ENCODE peak calls at places on chromosomes 12 and 14, in nine cellular contexts. One of them, this sample, is unnamed.

GRCh38 chr14:69034612-69035262 is 55.6 kb upstream of the ACTN1 start:
- DNase-seq in stomach: no peak
- DNase-seq in HepG2: no peak
- DNase-seq in spleen: no peak
- DNase-seq in HCT116: no peak
- DNase-seq in upper lobe of left lung: no peak
- DNase-seq in suprapubic skin: no peak
- DNase-seq in breast epithelium: no peak
- DNase-seq in Panc1: no peak
- DNase-seq in this sample: no peak

GRCh38 chr14:87108726-87109125 is 884.3 kb downstream of the GALC start:
- DNase-seq in upper lobe of left lung: no peak
- DNase-seq in HepG2: no peak
- DNase-seq in stomach: no peak
- DNase-seq in suprapubic skin: no peak
- DNase-seq in Panc1: no peak
- DNase-seq in breast epithelium: no peak
- DNase-seq in spleen: no peak
- DNase-seq in HCT116: no peak
- DNase-seq in this sample: no peak

GRCh38 chr14:21093769-21094681 is 4.4 kb downstream of the ZNF219 start:
- DNase-seq in suprapubic skin: no peak
- DNase-seq in spleen: no peak
- DNase-seq in HepG2: no peak
- DNase-seq in HCT116: no peak
- DNase-seq in stomach: no peak
- DNase-seq in Panc1: no peak
- DNase-seq in upper lobe of left lung: no peak
- DNase-seq in breast epithelium: no peak
- DNase-seq in this sample: no peak

GRCh38 chr12:91183565-91183964 is 948 bp upstream of the DCN start:
- DNase-seq in breast epithelium: no peak
- DNase-seq in HCT116: no peak
- DNase-seq in spleen: no peak
- DNase-seq in suprapubic skin: no peak
- DNase-seq in stomach: no peak
- DNase-seq in Panc1: no peak
- DNase-seq in HepG2: no peak
- DNase-seq in upper lobe of left lung: no peak
- DNase-seq in this sample: no peak

GRCh38 chr12:130953783-130954543 is at the start of gene ADGRD1:
- DNase-seq in HepG2: no peak
- DNase-seq in spleen: no peak
- DNase-seq in upper lobe of left lung: peak; percentile 81
- DNase-seq in Panc1: no peak
- DNase-seq in HCT116: no peak
- DNase-seq in suprapubic skin: no peak
- DNase-seq in stomach: peak; percentile 49
- DNase-seq in breast epithelium: no peak
- DNase-seq in this sample: peak; percentile 93

GRCh38 chr12:47054659-47055058 is 24.8 kb upstream of the PCED1B start:
- DNase-seq in upper lobe of left lung: no peak
- DNase-seq in HepG2: no peak
- DNase-seq in stomach: no peak
- DNase-seq in suprapubic skin: no peak
- DNase-seq in HCT116: no peak
- DNase-seq in spleen: no peak
- DNase-seq in breast epithelium: no peak
- DNase-seq in Panc1: no peak
- DNase-seq in this sample: no peak

GRCh38 chr14:80055912-80056801 is 155.1 kb downstream of the DIO2 start:
- DNase-seq in Panc1: peak; percentile 18
- DNase-seq in stomach: peak; percentile 27
- DNase-seq in suprapubic skin: no peak
- DNase-seq in upper lobe of left lung: no peak
- DNase-seq in HepG2: peak; percentile 16
- DNase-seq in spleen: no peak
- DNase-seq in HCT116: no peak
- DNase-seq in breast epithelium: no peak
- DNase-seq in this sample: no peak

GRCh38 chr14:81323621-81324400 is 76.3 kb downstream of the STON2 start:
- DNase-seq in stomach: peak; percentile 59
- DNase-seq in HCT116: peak; percentile 36
- DNase-seq in Panc1: no peak
- DNase-seq in HepG2: no peak
- DNase-seq in suprapubic skin: no peak
- DNase-seq in spleen: no peak
- DNase-seq in breast epithelium: peak; percentile 54
- DNase-seq in upper lobe of left lung: peak; percentile 70
- DNase-seq in this sample: no peak

GRCh38 chr14:74792249-74793039 is 29.3 kb downstream of the YLPM1 start:
- DNase-seq in Panc1: no peak
- DNase-seq in suprapubic skin: no peak
- DNase-seq in spleen: no peak
- DNase-seq in HepG2: no peak
- DNase-seq in upper lobe of left lung: no peak
- DNase-seq in stomach: no peak
- DNase-seq in HCT116: no peak
- DNase-seq in breast epithelium: no peak
- DNase-seq in this sample: no peak

GRCh38 chr14:36773136-36773540 is 111.5 kb downstream of the PAX9 start:
- DNase-seq in stomach: no peak
- DNase-seq in Panc1: no peak
- DNase-seq in upper lobe of left lung: no peak
- DNase-seq in suprapubic skin: no peak
- DNase-seq in HCT116: peak; percentile 33
- DNase-seq in breast epithelium: no peak
- DNase-seq in spleen: no peak
- DNase-seq in HepG2: peak; percentile 51
- DNase-seq in this sample: no peak

GRCh38 chr14:78104655-78105054 is 65.5 kb upstream of the NRXN3 start:
- DNase-seq in upper lobe of left lung: no peak
- DNase-seq in HepG2: no peak
- DNase-seq in Panc1: no peak
- DNase-seq in suprapubic skin: no peak
- DNase-seq in spleen: no peak
- DNase-seq in stomach: no peak
- DNase-seq in breast epithelium: no peak
- DNase-seq in HCT116: no peak
- DNase-seq in this sample: no peak

GRCh38 chr14:104253901-104254353 is 115.5 kb downstream of the KIF26A start:
- DNase-seq in Panc1: no peak
- DNase-seq in spleen: no peak
- DNase-seq in HCT116: no peak
- DNase-seq in breast epithelium: no peak
- DNase-seq in stomach: no peak
- DNase-seq in HepG2: no peak
- DNase-seq in upper lobe of left lung: no peak
- DNase-seq in suprapubic skin: peak; percentile 50
- DNase-seq in this sample: no peak

GRCh38 chr12:32435921-32436710 is 36.8 kb downstream of the FGD4 start:
- DNase-seq in breast epithelium: no peak
- DNase-seq in spleen: no peak
- DNase-seq in HepG2: no peak
- DNase-seq in suprapubic skin: no peak
- DNase-seq in HCT116: no peak
- DNase-seq in Panc1: no peak
- DNase-seq in stomach: no peak
- DNase-seq in upper lobe of left lung: no peak
- DNase-seq in this sample: no peak

GRCh38 chr12:120229071-120229582 is 28.2 kb upstream of the RPLP0 start:
- DNase-seq in HCT116: no peak
- DNase-seq in stomach: no peak
- DNase-seq in breast epithelium: no peak
- DNase-seq in suprapubic skin: peak; percentile 82
- DNase-seq in upper lobe of left lung: no peak
- DNase-seq in HepG2: peak; percentile 67
- DNase-seq in spleen: no peak
- DNase-seq in Panc1: no peak
- DNase-seq in this sample: peak; percentile 79

GRCh38 chr12:61490732-61491498 is 769.3 kb upstream of the USP15 start:
- DNase-seq in breast epithelium: no peak
- DNase-seq in upper lobe of left lung: no peak
- DNase-seq in HepG2: no peak
- DNase-seq in Panc1: no peak
- DNase-seq in spleen: no peak
- DNase-seq in HCT116: no peak
- DNase-seq in suprapubic skin: no peak
- DNase-seq in stomach: no peak
- DNase-seq in this sample: no peak

GRCh38 chr12:57299514-57300016 is 48.6 kb upstream of the STAC3 start:
- DNase-seq in spleen: no peak
- DNase-seq in HCT116: no peak
- DNase-seq in HepG2: no peak
- DNase-seq in stomach: no peak
- DNase-seq in upper lobe of left lung: no peak
- DNase-seq in breast epithelium: no peak
- DNase-seq in Panc1: no peak
- DNase-seq in suprapubic skin: no peak
- DNase-seq in this sample: no peak

GRCh38 chr12:6312529-6313325 is 2.2 kb downstream of the PLEKHG6 start:
- DNase-seq in spleen: no peak
- DNase-seq in Panc1: no peak
- DNase-seq in upper lobe of left lung: peak; percentile 61
- DNase-seq in breast epithelium: peak; percentile 81
- DNase-seq in stomach: peak; percentile 84
- DNase-seq in HCT116: no peak
- DNase-seq in HepG2: no peak
- DNase-seq in suprapubic skin: no peak
- DNase-seq in this sample: peak; percentile 68

GRCh38 chr14:47332939-47333338 is 342.5 kb downstream of the MDGA2 start:
- DNase-seq in upper lobe of left lung: no peak
- DNase-seq in spleen: no peak
- DNase-seq in suprapubic skin: no peak
- DNase-seq in Panc1: no peak
- DNase-seq in breast epithelium: no peak
- DNase-seq in stomach: no peak
- DNase-seq in HCT116: no peak
- DNase-seq in HepG2: no peak
- DNase-seq in this sample: no peak
- TF ChIP-seq CTCF in upper lobe of left lung: no peak
- TF ChIP-seq CTCF in spleen: no peak
- TF ChIP-seq CTCF in suprapubic skin: no peak
- TF ChIP-seq CTCF in Panc1: no peak
- TF ChIP-seq CTCF in breast epithelium: no peak
- TF ChIP-seq CTCF in stomach: no peak
- TF ChIP-seq CTCF in HCT116: no peak
- TF ChIP-seq CTCF in HepG2: no peak
- TF ChIP-seq CTCF in this sample: no peak

DNA sequence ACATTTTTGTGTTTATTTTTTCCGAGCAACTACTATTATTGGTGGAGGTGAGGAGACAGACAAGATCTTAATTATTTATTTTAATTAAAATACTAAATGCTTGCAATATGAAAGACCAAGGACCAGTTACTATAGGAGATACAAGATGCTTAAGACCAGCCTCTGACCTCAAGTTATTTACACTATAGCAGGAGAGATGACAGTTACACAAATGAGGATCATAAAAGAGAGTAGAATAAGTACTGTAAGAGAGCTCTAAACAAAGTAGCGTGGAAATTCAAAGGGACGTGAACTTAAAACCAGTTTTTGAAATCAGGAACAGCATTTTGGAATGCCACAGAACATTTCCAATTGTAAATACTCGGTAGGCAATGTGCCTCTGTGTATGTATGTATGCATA is 128.0 kb upstream of the ATF1 start:
- DNase-seq in HepG2: no peak
- DNase-seq in HCT116: no peak
- DNase-seq in stomach: no peak
- DNase-seq in breast epithelium: no peak
- DNase-seq in Panc1: no peak
- DNase-seq in upper lobe of left lung: no peak
- DNase-seq in suprapubic skin: no peak
- DNase-seq in spleen: no peak
- DNase-seq in this sample: no peak
- H3K4me3 ChIP-seq in HepG2: no peak overlapping the region
- H3K4me3 ChIP-seq in HCT116: no peak overlapping the region
- H3K4me3 ChIP-seq in stomach: no peak overlapping the region
- H3K4me3 ChIP-seq in breast epithelium: no peak overlapping the region
- H3K4me3 ChIP-seq in Panc1: no peak overlapping the region
- H3K4me3 ChIP-seq in upper lobe of left lung: no peak overlapping the region
- H3K4me3 ChIP-seq in suprapubic skin: no peak overlapping the region
- H3K4me3 ChIP-seq in spleen: no peak overlapping the region
- H3K4me3 ChIP-seq in this sample: no peak overlapping the region

DNA sequence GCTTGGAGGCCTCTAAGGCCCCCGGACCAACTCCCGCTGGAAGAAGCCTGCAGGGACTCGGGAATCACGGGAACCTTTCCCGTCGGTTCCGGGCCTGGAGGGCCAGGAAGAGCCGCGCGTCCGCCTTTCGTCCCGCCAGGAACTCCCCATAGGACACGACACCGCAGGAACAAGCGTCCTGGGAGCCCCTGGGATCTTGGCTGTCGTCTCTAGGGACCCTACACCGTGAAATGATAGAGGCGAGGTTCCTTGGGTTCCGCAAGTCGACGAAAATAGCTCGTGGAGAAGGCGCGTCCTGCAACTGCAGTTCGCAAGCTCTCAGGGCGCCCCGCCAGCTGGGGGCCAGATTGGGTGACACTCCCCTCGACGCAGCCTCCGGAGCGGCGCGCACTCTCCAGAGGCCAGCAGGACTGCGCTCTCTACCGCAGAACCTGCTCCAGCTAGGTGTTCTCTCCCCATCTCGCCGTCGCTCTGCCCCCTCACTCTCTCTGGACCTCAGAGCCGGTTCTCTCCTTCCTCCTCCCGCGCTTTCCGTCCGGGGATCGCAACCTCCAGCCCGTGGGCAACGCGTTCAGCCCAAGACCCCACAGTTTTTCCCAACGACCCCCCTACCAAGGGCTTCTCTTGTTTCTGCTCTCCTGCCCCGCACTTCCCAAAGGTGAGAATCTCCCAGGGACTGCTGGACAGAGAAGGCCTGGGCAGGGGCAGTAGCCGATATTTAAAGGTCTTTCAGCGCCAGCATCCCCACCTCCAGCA is 776 bp downstream of the BMP4 start:
- DNase-seq in stomach: peak; percentile 70
- DNase-seq in suprapubic skin: peak; percentile 89
- DNase-seq in HepG2: peak; percentile 37
- DNase-seq in Panc1: no peak
- DNase-seq in breast epithelium: no peak
- DNase-seq in spleen: peak; percentile 70
- DNase-seq in upper lobe of left lung: peak; percentile 92
- DNase-seq in HCT116: no peak
- DNase-seq in this sample: peak; percentile 93
- TF ChIP-seq POLR2AphosphoS5 in stomach: no peak
- TF ChIP-seq POLR2AphosphoS5 in suprapubic skin: peak; percentile 14
- TF ChIP-seq POLR2AphosphoS5 in HepG2: no peak
- TF ChIP-seq POLR2AphosphoS5 in Panc1: no peak
- TF ChIP-seq POLR2AphosphoS5 in breast epithelium: peak; percentile 39
- TF ChIP-seq POLR2AphosphoS5 in spleen: no peak
- TF ChIP-seq POLR2AphosphoS5 in upper lobe of left lung: peak; percentile 52
- TF ChIP-seq POLR2AphosphoS5 in HCT116: no peak
- TF ChIP-seq POLR2AphosphoS5 in this sample: peak; percentile 45

DNA sequence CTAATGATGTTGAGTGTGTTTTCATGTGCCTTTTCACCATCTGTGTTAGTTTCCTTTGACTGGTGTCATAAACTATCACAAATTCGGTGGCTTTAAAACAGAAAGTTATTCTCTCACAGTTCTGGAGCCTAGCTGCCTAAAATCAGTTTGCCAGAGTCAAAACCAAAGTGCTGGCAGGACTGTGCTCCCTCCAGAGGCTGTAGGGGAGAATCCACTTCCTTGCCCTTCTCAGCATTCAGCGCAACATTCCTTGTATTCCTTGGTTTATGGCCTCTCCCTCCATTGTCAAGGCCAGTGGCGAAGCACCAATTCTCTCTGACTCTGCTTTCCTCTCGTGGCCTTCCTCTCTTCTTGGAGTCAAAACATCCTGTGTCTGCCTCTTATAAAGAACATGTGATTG is 174.2 kb upstream of the PDE3A start:
- DNase-seq in suprapubic skin: no peak
- DNase-seq in spleen: no peak
- DNase-seq in upper lobe of left lung: no peak
- DNase-seq in HepG2: no peak
- DNase-seq in breast epithelium: no peak
- DNase-seq in stomach: no peak
- DNase-seq in Panc1: no peak
- DNase-seq in HCT116: no peak
- DNase-seq in this sample: no peak
- TF ChIP-seq CTCF in suprapubic skin: no peak
- TF ChIP-seq CTCF in spleen: no peak
- TF ChIP-seq CTCF in upper lobe of left lung: no peak
- TF ChIP-seq CTCF in HepG2: peak; percentile 17
- TF ChIP-seq CTCF in breast epithelium: no peak
- TF ChIP-seq CTCF in stomach: no peak
- TF ChIP-seq CTCF in Panc1: no peak
- TF ChIP-seq CTCF in HCT116: no peak
- TF ChIP-seq CTCF in this sample: no peak